ENCODE peak calls at places on chromosomes 16 and 17, in nine cellular contexts. One of them, this sample, is unnamed. For H3K27me3, the result is how much of the 10 kb centered on the place peaks cover.

GRCh38 chr16:29641561-29641960 is 21.5 kb upstream of the SPN start:
- DNase-seq in GM23338: no peak
- DNase-seq in lung: no peak
- DNase-seq in CD4-positive, alpha-beta T cell: no peak
- DNase-seq in CD8-positive, alpha-beta T cell: no peak
- DNase-seq in H1: no peak
- DNase-seq in suprapubic skin: no peak
- DNase-seq in SK-N-SH: no peak
- DNase-seq in cardiac muscle cell: no peak
- DNase-seq in this sample: no peak

GRCh38 chr17:62822080-62822904 is 14.2 kb upstream of the MARCHF10 start:
- DNase-seq in SK-N-SH: no peak
- DNase-seq in suprapubic skin: no peak
- DNase-seq in H1: no peak
- DNase-seq in CD8-positive, alpha-beta T cell: no peak
- DNase-seq in lung: no peak
- DNase-seq in CD4-positive, alpha-beta T cell: no peak
- DNase-seq in GM23338: no peak
- DNase-seq in cardiac muscle cell: no peak
- DNase-seq in this sample: no peak

GRCh38 chr16:75080205-75081029 is 36.2 kb downstream of the LDHD start:
- DNase-seq in cardiac muscle cell: no peak
- DNase-seq in CD8-positive, alpha-beta T cell: no peak
- DNase-seq in lung: no peak
- DNase-seq in GM23338: no peak
- DNase-seq in CD4-positive, alpha-beta T cell: no peak
- DNase-seq in suprapubic skin: no peak
- DNase-seq in H1: no peak
- DNase-seq in SK-N-SH: no peak
- DNase-seq in this sample: no peak

GRCh38 chr16:76396977-76397376 is 119.8 kb downstream of the CNTNAP4 start:
- DNase-seq in H1: no peak
- DNase-seq in lung: no peak
- DNase-seq in suprapubic skin: no peak
- DNase-seq in GM23338: no peak
- DNase-seq in SK-N-SH: no peak
- DNase-seq in CD4-positive, alpha-beta T cell: no peak
- DNase-seq in CD8-positive, alpha-beta T cell: no peak
- DNase-seq in cardiac muscle cell: no peak
- DNase-seq in this sample: no peak

GRCh38 chr16:49116873-49117272 is 164.8 kb downstream of the CBLN1 start:
- DNase-seq in CD4-positive, alpha-beta T cell: no peak
- DNase-seq in H1: no peak
- DNase-seq in suprapubic skin: no peak
- DNase-seq in SK-N-SH: no peak
- DNase-seq in GM23338: no peak
- DNase-seq in lung: no peak
- DNase-seq in cardiac muscle cell: no peak
- DNase-seq in CD8-positive, alpha-beta T cell: no peak
- DNase-seq in this sample: no peak

GRCh38 chr16:84959045-84959576 is 52.2 kb downstream of the ZDHHC7 start:
- DNase-seq in suprapubic skin: no peak
- DNase-seq in H1: no peak
- DNase-seq in lung: no peak
- DNase-seq in GM23338: peak
- DNase-seq in cardiac muscle cell: no peak
- DNase-seq in SK-N-SH: no peak
- DNase-seq in CD8-positive, alpha-beta T cell: no peak
- DNase-seq in CD4-positive, alpha-beta T cell: no peak
- DNase-seq in this sample: no peak

GRCh38 chr16:56337131-56337857 is 88.1 kb downstream of the AMFR start:
- DNase-seq in SK-N-SH: no peak
- DNase-seq in CD4-positive, alpha-beta T cell: no peak
- DNase-seq in H1: no peak
- DNase-seq in cardiac muscle cell: no peak
- DNase-seq in lung: no peak
- DNase-seq in CD8-positive, alpha-beta T cell: no peak
- DNase-seq in GM23338: no peak
- DNase-seq in suprapubic skin: no peak
- DNase-seq in this sample: no peak

GRCh38 chr17:17019891-17020456 is 22.3 kb upstream of the MPRIP start:
- DNase-seq in GM23338: no peak
- DNase-seq in lung: no peak
- DNase-seq in H1: no peak
- DNase-seq in SK-N-SH: no peak
- DNase-seq in suprapubic skin: no peak
- DNase-seq in CD4-positive, alpha-beta T cell: no peak
- DNase-seq in cardiac muscle cell: no peak
- DNase-seq in CD8-positive, alpha-beta T cell: no peak
- DNase-seq in this sample: no peak

GRCh38 chr16:14678748-14679497 is 15.2 kb downstream of the PLA2G10 start:
- DNase-seq in H1: no peak
- DNase-seq in lung: no peak
- DNase-seq in SK-N-SH: no peak
- DNase-seq in cardiac muscle cell: no peak
- DNase-seq in GM23338: no peak
- DNase-seq in CD8-positive, alpha-beta T cell: no peak
- DNase-seq in CD4-positive, alpha-beta T cell: no peak
- DNase-seq in suprapubic skin: no peak
- DNase-seq in this sample: no peak

GRCh38 chr17:75088902-75089417 is 1.2 kb downstream of the SLC16A5 start:
- DNase-seq in CD4-positive, alpha-beta T cell: no peak
- DNase-seq in lung: peak
- DNase-seq in GM23338: peak
- DNase-seq in cardiac muscle cell: no peak
- DNase-seq in H1: no peak
- DNase-seq in SK-N-SH: no peak
- DNase-seq in suprapubic skin: no peak
- DNase-seq in CD8-positive, alpha-beta T cell: no peak
- DNase-seq in this sample: no peak

GRCh38 chr16:87541882-87542234 is 49.0 kb upstream of the ZCCHC14 start:
- DNase-seq in H1: no peak
- DNase-seq in suprapubic skin: no peak
- DNase-seq in SK-N-SH: no peak
- DNase-seq in CD8-positive, alpha-beta T cell: no peak
- DNase-seq in lung: no peak
- DNase-seq in GM23338: no peak
- DNase-seq in CD4-positive, alpha-beta T cell: no peak
- DNase-seq in cardiac muscle cell: no peak
- DNase-seq in this sample: no peak

GRCh38 chr16:87540072-87540976 is 47.5 kb upstream of the ZCCHC14 start:
- DNase-seq in lung: no peak
- DNase-seq in suprapubic skin: no peak
- DNase-seq in CD4-positive, alpha-beta T cell: no peak
- DNase-seq in SK-N-SH: no peak
- DNase-seq in cardiac muscle cell: no peak
- DNase-seq in GM23338: no peak
- DNase-seq in CD8-positive, alpha-beta T cell: no peak
- DNase-seq in H1: no peak
- DNase-seq in this sample: no peak

GRCh38 chr16:87542531-87543102 is 49.8 kb upstream of the ZCCHC14 start:
- DNase-seq in CD8-positive, alpha-beta T cell: no peak
- DNase-seq in GM23338: no peak
- DNase-seq in suprapubic skin: no peak
- DNase-seq in SK-N-SH: no peak
- DNase-seq in CD4-positive, alpha-beta T cell: no peak
- DNase-seq in lung: no peak
- DNase-seq in cardiac muscle cell: no peak
- DNase-seq in H1: no peak
- DNase-seq in this sample: no peak

GRCh38 chr16:87541004-87541881 is 48.4 kb upstream of the ZCCHC14 start:
- DNase-seq in SK-N-SH: peak
- DNase-seq in suprapubic skin: no peak
- DNase-seq in cardiac muscle cell: no peak
- DNase-seq in CD4-positive, alpha-beta T cell: no peak
- DNase-seq in CD8-positive, alpha-beta T cell: no peak
- DNase-seq in H1: no peak
- DNase-seq in lung: no peak
- DNase-seq in GM23338: no peak
- DNase-seq in this sample: no peak

GRCh38 chr16:87543436-87544191 is 50.8 kb upstream of the ZCCHC14 start:
- DNase-seq in CD8-positive, alpha-beta T cell: no peak
- DNase-seq in cardiac muscle cell: no peak
- DNase-seq in lung: no peak
- DNase-seq in GM23338: no peak
- DNase-seq in suprapubic skin: no peak
- DNase-seq in SK-N-SH: no peak
- DNase-seq in H1: no peak
- DNase-seq in CD4-positive, alpha-beta T cell: no peak
- DNase-seq in this sample: no peak
- TF ChIP-seq CTCF in CD8-positive, alpha-beta T cell: no peak
- TF ChIP-seq CTCF in cardiac muscle cell: peak
- TF ChIP-seq CTCF in lung: no peak
- TF ChIP-seq CTCF in GM23338: no peak
- TF ChIP-seq CTCF in suprapubic skin: no peak
- TF ChIP-seq CTCF in SK-N-SH: peak
- TF ChIP-seq CTCF in H1: peak
- TF ChIP-seq CTCF in CD4-positive, alpha-beta T cell: no peak
- TF ChIP-seq CTCF in this sample: peak

GRCh38 chr17:56593741-56594527 is 435 bp downstream of the NOG start:
- DNase-seq in H1: peak
- DNase-seq in CD4-positive, alpha-beta T cell: no peak
- DNase-seq in CD8-positive, alpha-beta T cell: peak
- DNase-seq in cardiac muscle cell: peak
- DNase-seq in SK-N-SH: peak
- DNase-seq in suprapubic skin: no peak
- DNase-seq in GM23338: peak
- DNase-seq in lung: peak
- DNase-seq in this sample: peak

GRCh38 chr17:56596741-56597494 is 3.4 kb downstream of the NOG start:
- DNase-seq in cardiac muscle cell: peak
- DNase-seq in GM23338: peak
- DNase-seq in CD4-positive, alpha-beta T cell: no peak
- DNase-seq in suprapubic skin: no peak
- DNase-seq in lung: no peak
- DNase-seq in H1: peak
- DNase-seq in CD8-positive, alpha-beta T cell: peak
- DNase-seq in SK-N-SH: peak
- DNase-seq in this sample: no peak

GRCh38 chr17:56593073-56593740 is at the start of gene NOG:
- DNase-seq in GM23338: peak
- DNase-seq in lung: peak
- DNase-seq in H1: peak
- DNase-seq in SK-N-SH: peak
- DNase-seq in CD8-positive, alpha-beta T cell: peak
- DNase-seq in CD4-positive, alpha-beta T cell: peak
- DNase-seq in suprapubic skin: no peak
- DNase-seq in cardiac muscle cell: peak
- DNase-seq in this sample: no peak

GRCh38 chr17:56595831-56596740 is 2.6 kb downstream of the NOG start:
- DNase-seq in suprapubic skin: no peak
- DNase-seq in GM23338: peak
- DNase-seq in lung: no peak
- DNase-seq in CD4-positive, alpha-beta T cell: no peak
- DNase-seq in H1: peak
- DNase-seq in SK-N-SH: peak
- DNase-seq in CD8-positive, alpha-beta T cell: peak
- DNase-seq in cardiac muscle cell: peak
- DNase-seq in this sample: no peak

DNA sequence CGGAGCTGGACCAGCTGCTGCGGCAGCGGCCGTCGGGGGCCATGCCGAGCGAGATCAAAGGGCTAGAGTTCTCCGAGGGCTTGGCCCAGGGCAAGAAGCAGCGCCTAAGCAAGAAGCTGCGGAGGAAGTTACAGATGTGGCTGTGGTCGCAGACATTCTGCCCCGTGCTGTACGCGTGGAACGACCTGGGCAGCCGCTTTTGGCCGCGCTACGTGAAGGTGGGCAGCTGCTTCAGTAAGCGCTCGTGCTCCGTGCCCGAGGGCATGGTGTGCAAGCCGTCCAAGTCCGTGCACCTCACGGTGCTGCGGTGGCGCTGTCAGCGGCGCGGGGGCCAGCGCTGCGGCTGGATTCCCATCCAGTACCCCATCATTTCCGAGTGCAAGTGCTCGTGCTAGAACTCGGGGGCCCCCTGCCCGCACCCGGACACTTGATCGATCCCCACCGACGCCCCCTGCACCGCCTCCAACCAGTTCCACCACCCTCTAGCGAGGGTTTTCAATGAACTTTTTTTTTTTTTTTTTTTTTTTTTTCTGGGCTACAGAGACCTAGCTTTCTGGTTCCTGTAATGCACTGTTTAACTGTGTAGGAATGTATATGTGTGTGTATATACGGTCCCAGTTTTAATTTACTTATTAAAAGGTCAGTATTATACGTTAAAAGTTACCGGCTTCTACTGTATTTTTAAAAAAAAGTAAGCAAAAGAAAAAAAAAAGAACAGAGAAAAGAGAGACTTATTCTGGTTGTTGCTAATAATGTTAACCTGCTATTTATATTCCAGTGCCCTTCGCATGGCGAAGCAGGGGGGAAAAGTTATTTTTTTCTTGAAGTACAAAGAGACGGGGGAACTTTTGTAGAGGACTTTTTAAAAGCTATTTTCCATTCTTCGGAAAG is 1.3 kb downstream of the NOG start:
- DNase-seq in suprapubic skin: no peak
- DNase-seq in CD4-positive, alpha-beta T cell: no peak
- DNase-seq in SK-N-SH: no peak
- DNase-seq in cardiac muscle cell: peak
- DNase-seq in lung: no peak
- DNase-seq in H1: peak
- DNase-seq in CD8-positive, alpha-beta T cell: peak
- DNase-seq in GM23338: peak
- DNase-seq in this sample: no peak
- H3K27me3 ChIP-seq in suprapubic skin: half or more
- H3K27me3 ChIP-seq in CD4-positive, alpha-beta T cell: under half
- H3K27me3 ChIP-seq in SK-N-SH: under half
- H3K27me3 ChIP-seq in cardiac muscle cell: under half
- H3K27me3 ChIP-seq in lung: under half
- H3K27me3 ChIP-seq in H1: under half
- H3K27me3 ChIP-seq in CD8-positive, alpha-beta T cell: under half
- H3K27me3 ChIP-seq in GM23338: half or more
- H3K27me3 ChIP-seq in this sample: under half

DNA sequence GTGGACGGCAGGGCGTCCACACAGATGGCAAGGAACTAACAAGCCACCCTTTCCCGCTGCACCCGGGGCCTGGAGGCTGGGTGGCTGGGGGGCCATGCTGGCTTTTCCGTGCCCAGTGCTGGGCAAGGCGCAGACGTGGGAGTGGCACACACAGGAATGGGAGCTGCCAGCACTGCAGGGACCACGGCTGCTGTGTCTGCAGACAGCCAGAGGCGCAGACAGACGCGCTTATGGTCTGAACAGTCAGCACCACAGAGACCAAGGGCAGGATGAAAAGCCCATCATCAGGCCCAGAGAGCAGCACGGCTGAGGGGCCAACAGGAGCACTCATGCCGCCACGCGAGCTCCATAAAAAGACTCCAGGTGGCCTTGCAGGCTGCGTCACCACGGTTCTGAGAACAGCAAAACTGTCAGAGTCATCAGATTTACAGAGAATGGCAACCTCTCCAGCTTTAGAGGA is 24.0 kb downstream of the PDIA2 start:
- DNase-seq in CD8-positive, alpha-beta T cell: no peak
- DNase-seq in cardiac muscle cell: no peak
- DNase-seq in SK-N-SH: no peak
- DNase-seq in lung: no peak
- DNase-seq in H1: no peak
- DNase-seq in CD4-positive, alpha-beta T cell: no peak
- DNase-seq in suprapubic skin: no peak
- DNase-seq in GM23338: no peak
- DNase-seq in this sample: no peak
- H3K27ac ChIP-seq in CD8-positive, alpha-beta T cell: no peak
- H3K27ac ChIP-seq in cardiac muscle cell: no peak
- H3K27ac ChIP-seq in SK-N-SH: no peak
- H3K27ac ChIP-seq in lung: no peak
- H3K27ac ChIP-seq in H1: no peak
- H3K27ac ChIP-seq in CD4-positive, alpha-beta T cell: no peak
- H3K27ac ChIP-seq in suprapubic skin: no peak
- H3K27ac ChIP-seq in GM23338: no peak
- H3K27ac ChIP-seq in this sample: no peak

GRCh38 chr17:3815925-3816324 is 14.9 kb upstream of the ITGAE start:
- DNase-seq in suprapubic skin: no peak
- DNase-seq in lung: no peak
- DNase-seq in H1: no peak
- DNase-seq in CD8-positive, alpha-beta T cell: no peak
- DNase-seq in GM23338: no peak
- DNase-seq in SK-N-SH: no peak
- DNase-seq in CD4-positive, alpha-beta T cell: no peak
- DNase-seq in cardiac muscle cell: no peak
- DNase-seq in this sample: no peak
- TF ChIP-seq CTCF in suprapubic skin: no peak
- TF ChIP-seq CTCF in lung: no peak
- TF ChIP-seq CTCF in H1: no peak
- TF ChIP-seq CTCF in CD8-positive, alpha-beta T cell: no peak
- TF ChIP-seq CTCF in GM23338: no peak
- TF ChIP-seq CTCF in SK-N-SH: no peak
- TF ChIP-seq CTCF in CD4-positive, alpha-beta T cell: no peak
- TF ChIP-seq CTCF in cardiac muscle cell: no peak
- TF ChIP-seq CTCF in this sample: no peak

This sample was measured in uterus.